ENCODE peak calls at places on chromosome 11, in nine cellular contexts. T is HFFc6, Y is GM10248, X is epithelial cell of esophagus, D is mesothelial cell of epicardium, Z is B cell, U is colonic mucosa, M is heart right ventricle, I is AG04450. V is an unnamed sample.

GRCh38 chr11:124938970-124939369 is 3.1 kb upstream of the HEPACAM start:
- DNase-seq in T (no peak), Y (no peak), X (no peak), D (no peak), Z (no peak), U (no peak), M (no peak), I (no peak), V (no peak)

GRCh38 chr11:2289859-2290258 is 11.9 kb downstream of the C11orf21 start:
- DNase-seq in T (no peak), Y (no peak), X (no peak), D (peak), Z (no peak), U (no peak), M (no peak), I (no peak), V (no peak)

GRCh38 chr11:27281276-27281675 is 81.7 kb downstream of the CCDC34 start:
- DNase-seq in T (no peak), Y (no peak), X (no peak), D (no peak), Z (no peak), U (no peak), M (no peak), I (no peak), V (no peak)

GRCh38 chr11:96214745-96215093 is 128.3 kb downstream of the MAML2 start:
- DNase-seq in T (no peak), Y (no peak), X (no peak), D (no peak), Z (no peak), U (no peak), M (no peak), I (no peak), V (no peak)

GRCh38 chr11:124783002-124783401 is 17.2 kb downstream of the MSANTD2 start:
- DNase-seq in T (no peak), Y (no peak), X (no peak), D (no peak), Z (no peak), U (no peak), M (no peak), I (no peak), V (no peak)

GRCh38 chr11:92941676-92942571 is 27.5 kb upstream of the MTNR1B start:
- DNase-seq in T (peak), Y (peak), X (peak), D (no peak), Z (no peak), U (peak), M (no peak), I (no peak), V (peak)

GRCh38 chr11:70158201-70158600 is 44.9 kb upstream of the FADD start:
- DNase-seq in T (peak), Y (no peak), X (no peak), D (no peak), Z (no peak), U (no peak), M (no peak), I (no peak), V (no peak)

GRCh38 chr11:44988111-44988510 is 37.4 kb upstream of the TP53I11 start:
- DNase-seq in T (no peak), Y (no peak), X (no peak), D (no peak), Z (no peak), U (no peak), M (no peak), I (no peak), V (no peak)

GRCh38 chr11:108319541-108320145 is 96.8 kb downstream of the ATM start:
- DNase-seq in T (peak), Y (no peak), X (peak), D (no peak), Z (no peak), U (no peak), M (no peak), I (no peak), V (no peak)

GRCh38 chr11:76551400-76551799 is 106.6 kb downstream of the EMSY start:
- DNase-seq in T (no peak), Y (no peak), X (peak), D (no peak), Z (no peak), U (no peak), M (no peak), I (no peak), V (no peak)

GRCh38 chr11:127055240-127055639 is 54.7 kb upstream of the KIRREL3 start:
- DNase-seq in T (no peak), Y (no peak), X (no peak), D (no peak), Z (no peak), U (no peak), M (no peak), I (no peak), V (no peak)

GRCh38 chr11:105151936-105152554 is 12.5 kb upstream of the CARD18 start:
- DNase-seq in T (peak), Y (no peak), X (peak), D (no peak), Z (no peak), U (no peak), M (no peak), I (no peak), V (no peak)

GRCh38 chr11:43908683-43909082 is 28.1 kb downstream of the ALKBH3 start:
- DNase-seq in T (no peak), Y (no peak), X (no peak), D (no peak), Z (no peak), U (no peak), M (no peak), I (no peak), V (no peak)

GRCh38 chr11:94823127-94823732 is 55.1 kb downstream of the AMOTL1 start:
- DNase-seq in T (no peak), Y (no peak), X (peak), D (no peak), Z (no peak), U (no peak), M (no peak), I (no peak), V (no peak)

GRCh38 chr11:72781313-72782080 is 12.3 kb downstream of the STARD10 start:
- DNase-seq in T (no peak), Y (peak), X (peak), D (peak), Z (peak), U (peak), M (peak), I (no peak), V (no peak)

GRCh38 chr11:61737131-61737530 is 15.3 kb upstream of the MYRF start:
- DNase-seq in T (no peak), Y (no peak), X (no peak), D (no peak), Z (no peak), U (no peak), M (no peak), I (no peak), V (no peak)

GRCh38 chr11:118227865-118228785 is 3.3 kb upstream of the JAML start:
- DNase-seq in T (no peak), Y (peak), X (no peak), D (no peak), Z (peak), U (no peak), M (no peak), I (no peak), V (no peak)

GRCh38 chr11:130550160-130550559 is 101.7 kb downstream of the ADAMTS15 start:
- DNase-seq in T (no peak), Y (no peak), X (no peak), D (no peak), Z (no peak), U (no peak), M (no peak), I (no peak), V (no peak)

GRCh38 chr11:12148882-12149281 is 38.5 kb downstream of the MICAL2 start:
- DNase-seq in T (no peak), Y (no peak), X (no peak), D (no peak), Z (no peak), U (no peak), M (no peak), I (no peak), V (no peak)

GRCh38 chr11:115117931-115118479 is 386.2 kb downstream of the CADM1 start:
- DNase-seq in T (no peak), Y (no peak), X (no peak), D (no peak), Z (no peak), U (no peak), M (no peak), I (no peak), V (no peak)

GRCh38 chr11:6418199-6418957 is 516 bp downstream of the APBB1 start:
- DNase-seq in T (no peak), Y (no peak), X (no peak), D (peak), Z (no peak), U (peak), M (peak), I (no peak), V (no peak)

GRCh38 chr11:27700351-27701261 is at the start of gene BDNF:
- DNase-seq in T (peak), Y (peak), X (peak), D (peak), Z (no peak), U (no peak), M (no peak), I (no peak), V (no peak)

GRCh38 chr11:14314127-14314526 is 44.9 kb downstream of the RRAS2 start:
- DNase-seq in T (no peak), Y (no peak), X (no peak), D (no peak), Z (peak), U (no peak), M (no peak), I (no peak), V (no peak)

GRCh38 chr11:100691886-100692285 is 4.8 kb downstream of the ARHGAP42 start:
- DNase-seq in T (no peak), Y (no peak), X (peak), D (no peak), Z (no peak), U (no peak), M (no peak), I (no peak), V (no peak)

GRCh38 chr11:61587951-61588695 is 7.2 kb upstream of the SYT7 start:
- DNase-seq in T (no peak), Y (peak), X (peak), D (peak), Z (peak), U (peak), M (peak), I (no peak), V (no peak)

DNA sequence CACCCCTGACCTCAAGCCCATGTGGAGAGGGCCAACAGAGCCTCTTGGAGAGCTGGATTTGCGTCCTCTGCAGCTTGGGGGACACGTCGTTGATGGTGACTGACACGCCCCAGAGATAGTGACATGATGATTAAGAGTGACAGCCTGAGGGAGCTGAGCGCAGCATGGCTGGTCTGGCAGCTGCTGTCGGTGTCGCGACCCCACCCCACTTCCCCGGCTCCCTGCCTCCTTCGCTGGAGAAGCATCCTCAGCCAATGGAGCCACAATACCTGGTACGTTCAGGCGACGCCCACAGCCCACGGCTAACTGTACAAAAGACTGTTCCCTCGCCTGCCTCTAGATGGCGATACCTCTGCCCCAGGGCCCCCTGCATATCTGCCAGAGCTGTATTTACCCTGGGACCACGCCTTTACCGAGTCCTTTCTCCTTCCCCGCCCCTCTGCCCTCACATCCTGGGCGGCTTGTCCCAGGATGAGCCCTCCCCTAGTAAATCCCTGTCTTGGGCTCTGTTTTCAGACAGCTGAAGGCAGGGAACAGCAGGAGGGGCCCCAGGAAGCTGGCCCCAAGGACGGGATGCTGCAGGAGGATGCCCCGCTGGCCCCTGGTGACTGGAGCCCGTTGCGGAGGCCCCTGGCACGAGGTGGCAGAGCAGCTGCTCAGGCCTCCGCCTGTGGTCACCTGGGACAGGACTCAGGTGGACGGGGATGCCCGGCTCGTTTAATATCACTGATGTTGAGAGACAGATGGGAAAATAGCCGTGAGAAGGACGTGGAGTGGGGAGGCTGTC is 90.6 kb downstream of the RPS6KA4 start:
- DNase-seq in T (peak), Y (peak), X (peak), D (peak), Z (peak), U (peak), M (peak), I (no peak), V (no peak)
- TF ChIP-seq CTCF in T (peak), Y (peak), X (peak), D (peak), Z (peak), U (peak), M (peak), I (peak), V (peak)

GRCh38 chr11:80157447-80157846 is 716.6 kb upstream of the TENM4 start:
- DNase-seq in T (no peak), Y (no peak), X (no peak), D (no peak), Z (no peak), U (no peak), M (no peak), I (no peak), V (no peak)

GRCh38 chr11:80156062-80156461 is 715.2 kb upstream of the TENM4 start:
- DNase-seq in T (no peak), Y (no peak), X (no peak), D (no peak), Z (no peak), U (no peak), M (no peak), I (no peak), V (no peak)

DNA sequence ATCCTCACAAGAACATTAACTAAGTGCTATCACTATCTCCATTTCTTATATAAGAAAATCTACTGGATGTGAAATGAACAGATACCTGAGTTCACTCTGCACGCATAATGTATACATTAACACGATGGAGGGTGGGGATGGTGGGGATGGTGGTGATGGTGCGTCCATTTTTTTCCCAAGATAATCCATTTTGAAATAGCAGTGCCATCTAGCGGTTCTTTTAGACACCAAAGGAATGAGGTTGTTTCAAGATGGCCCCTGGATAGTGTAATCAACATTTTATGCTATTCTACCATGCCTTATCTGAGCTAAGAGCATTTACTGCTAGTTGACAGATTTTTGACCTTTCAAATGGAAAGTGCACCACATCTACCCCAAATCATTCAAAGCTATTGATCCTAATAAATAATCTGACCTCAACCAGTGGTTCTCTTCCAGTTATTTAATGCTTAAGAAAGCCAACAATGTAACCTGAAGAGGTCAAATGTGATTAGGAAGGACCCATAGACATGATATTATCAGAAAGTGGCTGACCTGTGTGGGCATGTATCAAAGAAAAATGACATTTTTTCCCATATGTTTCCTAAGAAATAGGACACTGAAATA is 714.7 kb upstream of the TENM4 start:
- DNase-seq in T (peak), Y (peak), X (peak), D (no peak), Z (no peak), U (no peak), M (no peak), I (no peak), V (no peak)
- TF ChIP-seq CTCF in T (peak), Y (peak), X (peak), D (no peak), Z (no peak), U (peak), M (peak), I (peak), V (peak)

GRCh38 chr11:8768625-8769333 is 86.2 kb downstream of the RPL27A start:
- DNase-seq in T (peak), Y (no peak), X (peak), D (no peak), Z (no peak), U (no peak), M (peak), I (no peak), V (peak)
- TF ChIP-seq CTCF in T (peak), Y (no peak), X (peak), D (no peak), Z (no peak), U (no peak), M (no peak), I (peak), V (peak)

GRCh38 chr11:29017941-29018340 is 909.8 kb downstream of the METTL15 start:
- DNase-seq in T (no peak), Y (no peak), X (peak), D (no peak), Z (no peak), U (no peak), M (no peak), I (no peak), V (no peak)

GRCh38 chr11:29018631-29019030 is 910.4 kb downstream of the METTL15 start:
- DNase-seq in T (peak), Y (no peak), X (peak), D (no peak), Z (no peak), U (no peak), M (no peak), I (peak), V (no peak)

GRCh38 chr11:29022676-29023075 is 914.5 kb downstream of the METTL15 start:
- DNase-seq in T (no peak), Y (no peak), X (peak), D (no peak), Z (no peak), U (no peak), M (no peak), I (no peak), V (no peak)

GRCh38 chr11:29024386-29024785 is 916.2 kb downstream of the METTL15 start:
- DNase-seq in T (no peak), Y (no peak), X (peak), D (no peak), Z (no peak), U (no peak), M (no peak), I (no peak), V (no peak)

GRCh38 chr11:29019960-29020683 is 911.9 kb downstream of the METTL15 start:
- DNase-seq in T (peak), Y (no peak), X (peak), D (no peak), Z (no peak), U (no peak), M (no peak), I (no peak), V (no peak)
- TF ChIP-seq CTCF in T (peak), Y (no peak), X (peak), D (peak), Z (no peak), U (no peak), M (no peak), I (peak), V (peak)

DNA sequence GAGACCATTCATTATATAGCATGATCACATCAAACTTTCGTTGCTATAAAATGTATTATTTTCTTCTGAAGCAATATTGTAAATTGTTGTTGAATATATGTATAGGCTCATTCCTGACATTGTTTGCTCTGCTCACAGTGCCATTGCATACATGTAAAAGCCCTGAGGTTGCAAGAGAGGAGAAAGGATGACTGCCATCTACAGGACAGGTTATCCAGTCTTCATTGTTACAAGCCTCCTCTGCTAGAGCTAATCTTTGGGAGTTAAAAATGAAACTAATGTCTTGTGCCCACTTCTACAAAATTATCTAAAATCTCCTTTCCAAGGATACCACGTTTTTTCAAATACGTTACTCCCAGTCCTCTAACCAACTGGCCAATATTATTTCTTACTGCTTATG is 16.4 kb upstream of the OR5AL1 start:
- DNase-seq in T (no peak), Y (no peak), X (peak), D (no peak), Z (no peak), U (no peak), M (no peak), I (no peak), V (no peak)
- TF ChIP-seq CTCF in T (no peak), Y (no peak), X (no peak), D (no peak), Z (no peak), U (no peak), M (no peak), I (no peak), V (no peak)